ENCODE peak calls at places on chromosomes 3 and 15, in eight cellular contexts. One of them, this sample, is unnamed.

GRCh38 chr3:161793194-161793825 is 296.7 kb downstream of the OTOL1 start:
- DNase-seq in BJ: no peak
- DNase-seq in GM13976: no peak
- DNase-seq in testis: no peak
- DNase-seq in left ventricle myocardium inferior: no peak
- DNase-seq in AG04450: no peak
- DNase-seq in adrenal gland: no peak
- DNase-seq in CD8-positive, alpha-beta T cell: no peak
- DNase-seq in this sample: no peak

GRCh38 chr3:12993623-12994356 is 79.4 kb downstream of the IQSEC1 start:
- DNase-seq in BJ: no peak
- DNase-seq in GM13976: peak
- DNase-seq in testis: no peak
- DNase-seq in left ventricle myocardium inferior: no peak
- DNase-seq in AG04450: no peak
- DNase-seq in adrenal gland: no peak
- DNase-seq in CD8-positive, alpha-beta T cell: no peak
- DNase-seq in this sample: no peak

GRCh38 chr3:188658606-188659005 is 504.6 kb downstream of the LPP start:
- DNase-seq in BJ: no peak
- DNase-seq in GM13976: no peak
- DNase-seq in testis: no peak
- DNase-seq in left ventricle myocardium inferior: no peak
- DNase-seq in AG04450: no peak
- DNase-seq in adrenal gland: no peak
- DNase-seq in CD8-positive, alpha-beta T cell: no peak
- DNase-seq in this sample: no peak

GRCh38 chr15:68498076-68498475 is 66.1 kb upstream of the ITGA11 start:
- DNase-seq in BJ: no peak
- DNase-seq in GM13976: no peak
- DNase-seq in testis: no peak
- DNase-seq in left ventricle myocardium inferior: no peak
- DNase-seq in AG04450: no peak
- DNase-seq in adrenal gland: no peak
- DNase-seq in CD8-positive, alpha-beta T cell: no peak
- DNase-seq in this sample: no peak

GRCh38 chr15:88707766-88708165 is 69.0 kb downstream of the ISG20 start:
- DNase-seq in BJ: no peak
- DNase-seq in GM13976: no peak
- DNase-seq in testis: no peak
- DNase-seq in left ventricle myocardium inferior: no peak
- DNase-seq in AG04450: no peak
- DNase-seq in adrenal gland: no peak
- DNase-seq in CD8-positive, alpha-beta T cell: no peak
- DNase-seq in this sample: no peak

GRCh38 chr3:57691411-57692133 is 1.3 kb downstream of the DENND6A start:
- DNase-seq in BJ: no peak
- DNase-seq in GM13976: no peak
- DNase-seq in testis: no peak
- DNase-seq in left ventricle myocardium inferior: no peak
- DNase-seq in AG04450: no peak
- DNase-seq in adrenal gland: no peak
- DNase-seq in CD8-positive, alpha-beta T cell: no peak
- DNase-seq in this sample: no peak

GRCh38 chr3:184154909-184155643 is at the start of gene DVL3:
- DNase-seq in BJ: no peak
- DNase-seq in GM13976: peak
- DNase-seq in testis: peak
- DNase-seq in left ventricle myocardium inferior: peak
- DNase-seq in AG04450: no peak
- DNase-seq in adrenal gland: peak
- DNase-seq in CD8-positive, alpha-beta T cell: no peak
- DNase-seq in this sample: no peak

GRCh38 chr15:65818927-65819562 is 27.0 kb upstream of the DENND4A start:
- DNase-seq in BJ: no peak
- DNase-seq in GM13976: peak
- DNase-seq in testis: no peak
- DNase-seq in left ventricle myocardium inferior: no peak
- DNase-seq in AG04450: no peak
- DNase-seq in adrenal gland: no peak
- DNase-seq in CD8-positive, alpha-beta T cell: no peak
- DNase-seq in this sample: no peak

GRCh38 chr3:14741510-14741909 is 66.6 kb downstream of the C3orf20 start:
- DNase-seq in BJ: no peak
- DNase-seq in GM13976: no peak
- DNase-seq in testis: no peak
- DNase-seq in left ventricle myocardium inferior: no peak
- DNase-seq in AG04450: no peak
- DNase-seq in adrenal gland: no peak
- DNase-seq in CD8-positive, alpha-beta T cell: no peak
- DNase-seq in this sample: no peak

GRCh38 chr3:41118461-41119385 is 80.6 kb upstream of the CTNNB1 start:
- DNase-seq in BJ: no peak
- DNase-seq in GM13976: no peak
- DNase-seq in testis: no peak
- DNase-seq in left ventricle myocardium inferior: no peak
- DNase-seq in AG04450: no peak
- DNase-seq in adrenal gland: no peak
- DNase-seq in CD8-positive, alpha-beta T cell: no peak
- DNase-seq in this sample: no peak

GRCh38 chr3:141248064-141248463 is 16.4 kb downstream of the PXYLP1 start:
- DNase-seq in BJ: no peak
- DNase-seq in GM13976: no peak
- DNase-seq in testis: no peak
- DNase-seq in left ventricle myocardium inferior: no peak
- DNase-seq in AG04450: no peak
- DNase-seq in adrenal gland: peak
- DNase-seq in CD8-positive, alpha-beta T cell: no peak
- DNase-seq in this sample: no peak

GRCh38 chr15:41772720-41773331 is 1.5 kb upstream of the MAPKBP1 start:
- DNase-seq in BJ: no peak
- DNase-seq in GM13976: peak
- DNase-seq in testis: peak
- DNase-seq in left ventricle myocardium inferior: no peak
- DNase-seq in AG04450: peak
- DNase-seq in adrenal gland: peak
- DNase-seq in CD8-positive, alpha-beta T cell: peak
- DNase-seq in this sample: no peak

GRCh38 chr3:85342915-85343314 is 384.1 kb downstream of the CADM2 start:
- DNase-seq in BJ: no peak
- DNase-seq in GM13976: peak
- DNase-seq in testis: peak
- DNase-seq in left ventricle myocardium inferior: no peak
- DNase-seq in AG04450: no peak
- DNase-seq in adrenal gland: no peak
- DNase-seq in CD8-positive, alpha-beta T cell: no peak
- DNase-seq in this sample: no peak

GRCh38 chr3:149790698-149791097 is 1.7 kb downstream of the ANKUB1 start:
- DNase-seq in BJ: no peak
- DNase-seq in GM13976: no peak
- DNase-seq in testis: no peak
- DNase-seq in left ventricle myocardium inferior: no peak
- DNase-seq in AG04450: no peak
- DNase-seq in adrenal gland: no peak
- DNase-seq in CD8-positive, alpha-beta T cell: no peak
- DNase-seq in this sample: no peak

GRCh38 chr15:94327356-94327936 is 96.1 kb downstream of the MCTP2 start:
- DNase-seq in BJ: no peak
- DNase-seq in GM13976: peak
- DNase-seq in testis: no peak
- DNase-seq in left ventricle myocardium inferior: no peak
- DNase-seq in AG04450: peak
- DNase-seq in adrenal gland: no peak
- DNase-seq in CD8-positive, alpha-beta T cell: no peak
- DNase-seq in this sample: no peak

DNA sequence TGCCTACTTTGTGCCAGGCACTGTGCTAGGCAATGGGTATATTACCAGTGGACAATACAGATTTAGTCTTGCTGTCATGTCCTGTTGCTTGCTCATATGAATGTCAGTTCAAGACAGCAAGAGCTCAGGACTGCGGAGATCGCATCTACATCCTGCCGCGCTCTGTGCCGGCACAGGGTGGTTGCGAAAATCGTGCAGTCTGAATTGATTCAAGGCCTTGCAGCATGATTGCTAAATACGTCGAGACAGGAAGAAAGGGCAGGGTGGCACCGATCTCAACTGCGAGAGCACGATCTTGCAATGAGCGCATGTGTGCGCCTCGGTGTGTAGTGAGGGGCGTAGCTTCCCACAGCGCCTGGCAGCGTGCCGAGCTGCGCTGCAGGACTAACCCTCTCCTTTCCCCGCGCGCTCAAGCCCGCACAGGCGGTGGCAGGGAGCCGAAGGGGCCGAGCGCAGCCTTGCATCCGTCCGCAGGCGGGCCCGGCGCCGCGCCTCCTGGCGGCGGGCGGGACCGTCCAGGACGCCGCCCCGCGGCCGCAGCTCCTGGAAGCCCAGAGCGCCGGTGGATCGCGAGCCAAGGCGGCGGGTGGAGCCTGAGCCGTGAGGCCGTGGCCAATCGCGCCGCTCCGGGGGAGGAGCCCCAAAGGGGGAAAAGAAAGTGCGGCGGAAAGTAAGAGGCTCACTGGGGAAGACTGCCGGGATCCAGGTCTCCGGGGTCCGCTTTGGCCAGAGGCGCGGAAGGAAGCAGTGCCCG is at the start of gene IL1RAP:
- DNase-seq in BJ: peak
- DNase-seq in GM13976: peak
- DNase-seq in testis: peak
- DNase-seq in left ventricle myocardium inferior: peak
- DNase-seq in AG04450: peak
- DNase-seq in adrenal gland: peak
- DNase-seq in CD8-positive, alpha-beta T cell: peak
- DNase-seq in this sample: peak
- TF ChIP-seq CTCF in BJ: peak
- TF ChIP-seq CTCF in GM13976: peak
- TF ChIP-seq CTCF in testis: peak
- TF ChIP-seq CTCF in left ventricle myocardium inferior: peak
- TF ChIP-seq CTCF in AG04450: peak
- TF ChIP-seq CTCF in adrenal gland: peak
- TF ChIP-seq CTCF in CD8-positive, alpha-beta T cell: peak
- TF ChIP-seq CTCF in this sample: peak

GRCh38 chr3:49845694-49846093 is 10.7 kb downstream of the TRAIP start:
- DNase-seq in BJ: no peak
- DNase-seq in GM13976: no peak
- DNase-seq in testis: no peak
- DNase-seq in left ventricle myocardium inferior: no peak
- DNase-seq in AG04450: no peak
- DNase-seq in adrenal gland: no peak
- DNase-seq in CD8-positive, alpha-beta T cell: no peak
- DNase-seq in this sample: no peak
- TF ChIP-seq CTCF in BJ: no peak
- TF ChIP-seq CTCF in GM13976: no peak
- TF ChIP-seq CTCF in testis: no peak
- TF ChIP-seq CTCF in left ventricle myocardium inferior: no peak
- TF ChIP-seq CTCF in AG04450: no peak
- TF ChIP-seq CTCF in adrenal gland: no peak
- TF ChIP-seq CTCF in CD8-positive, alpha-beta T cell: no peak
- TF ChIP-seq CTCF in this sample: no peak

GRCh38 chr3:42756681-42757213 is 16.3 kb downstream of the CCDC13 start:
- DNase-seq in BJ: no peak
- DNase-seq in GM13976: no peak
- DNase-seq in testis: no peak
- DNase-seq in left ventricle myocardium inferior: no peak
- DNase-seq in AG04450: no peak
- DNase-seq in adrenal gland: no peak
- DNase-seq in CD8-positive, alpha-beta T cell: no peak
- DNase-seq in this sample: no peak

GRCh38 chr3:42758126-42758525 is 14.9 kb downstream of the CCDC13 start:
- DNase-seq in BJ: no peak
- DNase-seq in GM13976: no peak
- DNase-seq in testis: no peak
- DNase-seq in left ventricle myocardium inferior: no peak
- DNase-seq in AG04450: no peak
- DNase-seq in adrenal gland: no peak
- DNase-seq in CD8-positive, alpha-beta T cell: no peak
- DNase-seq in this sample: no peak

GRCh38 chr3:42752961-42753360 is 20.1 kb downstream of the CCDC13 start:
- DNase-seq in BJ: no peak
- DNase-seq in GM13976: no peak
- DNase-seq in testis: no peak
- DNase-seq in left ventricle myocardium inferior: no peak
- DNase-seq in AG04450: no peak
- DNase-seq in adrenal gland: no peak
- DNase-seq in CD8-positive, alpha-beta T cell: no peak
- DNase-seq in this sample: no peak

GRCh38 chr3:42753757-42754156 is 19.3 kb downstream of the CCDC13 start:
- DNase-seq in BJ: no peak
- DNase-seq in GM13976: no peak
- DNase-seq in testis: no peak
- DNase-seq in left ventricle myocardium inferior: no peak
- DNase-seq in AG04450: no peak
- DNase-seq in adrenal gland: no peak
- DNase-seq in CD8-positive, alpha-beta T cell: no peak
- DNase-seq in this sample: no peak

GRCh38 chr3:42755681-42756578 is 17.1 kb downstream of the CCDC13 start:
- DNase-seq in BJ: no peak
- DNase-seq in GM13976: no peak
- DNase-seq in testis: peak
- DNase-seq in left ventricle myocardium inferior: no peak
- DNase-seq in AG04450: no peak
- DNase-seq in adrenal gland: peak
- DNase-seq in CD8-positive, alpha-beta T cell: no peak
- DNase-seq in this sample: no peak
- TF ChIP-seq CTCF in BJ: peak
- TF ChIP-seq CTCF in GM13976: no peak
- TF ChIP-seq CTCF in testis: no peak
- TF ChIP-seq CTCF in left ventricle myocardium inferior: peak
- TF ChIP-seq CTCF in AG04450: peak
- TF ChIP-seq CTCF in adrenal gland: no peak
- TF ChIP-seq CTCF in CD8-positive, alpha-beta T cell: no peak
- TF ChIP-seq CTCF in this sample: no peak

GRCh38 chr3:171329759-171330158 is 130.4 kb downstream of the TNIK start:
- DNase-seq in BJ: no peak
- DNase-seq in GM13976: no peak
- DNase-seq in testis: no peak
- DNase-seq in left ventricle myocardium inferior: no peak
- DNase-seq in AG04450: no peak
- DNase-seq in adrenal gland: no peak
- DNase-seq in CD8-positive, alpha-beta T cell: no peak
- DNase-seq in this sample: no peak

GRCh38 chr3:171334465-171334811 is 125.8 kb downstream of the TNIK start:
- DNase-seq in BJ: no peak
- DNase-seq in GM13976: no peak
- DNase-seq in testis: no peak
- DNase-seq in left ventricle myocardium inferior: peak
- DNase-seq in AG04450: no peak
- DNase-seq in adrenal gland: no peak
- DNase-seq in CD8-positive, alpha-beta T cell: no peak
- DNase-seq in this sample: no peak

GRCh38 chr3:171330936-171331335 is 129.3 kb downstream of the TNIK start:
- DNase-seq in BJ: no peak
- DNase-seq in GM13976: no peak
- DNase-seq in testis: no peak
- DNase-seq in left ventricle myocardium inferior: no peak
- DNase-seq in AG04450: no peak
- DNase-seq in adrenal gland: no peak
- DNase-seq in CD8-positive, alpha-beta T cell: no peak
- DNase-seq in this sample: no peak

GRCh38 chr3:171335559-171335958 is 124.6 kb downstream of the TNIK start:
- DNase-seq in BJ: no peak
- DNase-seq in GM13976: no peak
- DNase-seq in testis: no peak
- DNase-seq in left ventricle myocardium inferior: no peak
- DNase-seq in AG04450: no peak
- DNase-seq in adrenal gland: no peak
- DNase-seq in CD8-positive, alpha-beta T cell: no peak
- DNase-seq in this sample: no peak

GRCh38 chr3:171333784-171334464 is 126.3 kb downstream of the TNIK start:
- DNase-seq in BJ: no peak
- DNase-seq in GM13976: no peak
- DNase-seq in testis: no peak
- DNase-seq in left ventricle myocardium inferior: no peak
- DNase-seq in AG04450: no peak
- DNase-seq in adrenal gland: no peak
- DNase-seq in CD8-positive, alpha-beta T cell: no peak
- DNase-seq in this sample: no peak
- TF ChIP-seq CTCF in BJ: no peak
- TF ChIP-seq CTCF in GM13976: no peak
- TF ChIP-seq CTCF in testis: no peak
- TF ChIP-seq CTCF in left ventricle myocardium inferior: no peak
- TF ChIP-seq CTCF in AG04450: no peak
- TF ChIP-seq CTCF in adrenal gland: no peak
- TF ChIP-seq CTCF in CD8-positive, alpha-beta T cell: no peak
- TF ChIP-seq CTCF in this sample: no peak